ENCODE peak calls at places on chromosomes 4 and X, in eight cellular contexts. E is tibial nerve, B is esophagus squamous epithelium, F is IMR-90, V is HCT116, R is heart left ventricle, L is ovary, Q is GM12891. G is an unnamed sample.

GRCh38 chrX:48971325-48972213 is at the start of gene KCND1:
- DNase-seq in L (no peak), B (no peak), R (peak), E (peak), F (peak), V (no peak), Q (no peak), G (no peak)

GRCh38 chrX:136541294-136541693 is 9.3 kb downstream of the VGLL1 start:
- DNase-seq in Q (no peak), V (no peak), F (no peak), E (no peak), B (no peak), R (no peak), L (no peak), G (no peak)

GRCh38 chr4:182809417-182810102 is 107.6 kb downstream of the DCTD start:
- DNase-seq in L (no peak), V (peak), R (no peak), F (no peak), E (no peak), B (no peak), Q (no peak), G (peak)

GRCh38 chr4:177177446-177178160 is 132.1 kb upstream of the NEIL3 start:
- DNase-seq in L (no peak), R (no peak), Q (no peak), F (peak), V (no peak), E (no peak), B (no peak), G (no peak)

GRCh38 chr4:19455196-19455595 is 796.5 kb upstream of the SLIT2 start:
- DNase-seq in B (no peak), V (peak), F (no peak), E (no peak), L (no peak), R (no peak), Q (no peak), G (no peak)

GRCh38 chrX:13250831-13251612 is 68.8 kb downstream of the ATXN3L start:
- DNase-seq in V (no peak), Q (no peak), F (peak), E (no peak), L (peak), R (peak), B (no peak), G (no peak)

GRCh38 chr4:10184051-10184450 is 67.5 kb upstream of the WDR1 start:
- DNase-seq in F (peak), V (no peak), R (no peak), E (no peak), L (no peak), Q (no peak), B (no peak), G (no peak)

GRCh38 chr4:8210631-8211030 is 11.5 kb downstream of the SH3TC1 start:
- DNase-seq in R (no peak), Q (no peak), B (no peak), V (no peak), L (no peak), F (no peak), E (no peak), G (no peak)

GRCh38 chr4:119730644-119730995 is 102.0 kb upstream of the PDE5A start:
- DNase-seq in R (no peak), B (no peak), V (no peak), E (no peak), Q (no peak), F (peak), L (no peak), G (no peak)

GRCh38 chrX:39260965-39261364 is 459.7 kb downstream of the MID1IP1 start:
- DNase-seq in L (no peak), F (no peak), B (no peak), Q (no peak), E (no peak), R (no peak), V (no peak), G (no peak)

GRCh38 chrX:154349359-154349935 is 25.0 kb downstream of the FLNA start:
- DNase-seq in B (no peak), F (no peak), V (no peak), E (no peak), R (peak), Q (no peak), L (peak), G (no peak)

GRCh38 chr4:14167876-14168510 is 540.5 kb upstream of the BOD1L1 start:
- DNase-seq in R (no peak), B (no peak), L (no peak), E (no peak), V (no peak), Q (no peak), F (peak), G (no peak)

GRCh38 chrX:5957506-5957905 is 271.2 kb downstream of the NLGN4X start:
- DNase-seq in F (no peak), Q (no peak), L (no peak), E (no peak), B (no peak), R (no peak), V (no peak), G (no peak)

GRCh38 chr4:152680988-152681731 is 1.4 kb upstream of the TMEM154 start:
- DNase-seq in B (no peak), F (peak), E (no peak), R (no peak), Q (no peak), V (no peak), L (no peak), G (no peak)

GRCh38 chrX:70264784-70265183 is 3.4 kb upstream of the ARR3 start:
- DNase-seq in V (no peak), B (no peak), L (no peak), F (no peak), R (no peak), E (no peak), Q (no peak), G (no peak)

GRCh38 chrX:136847874-136848273 is 32.7 kb downstream of the RBMX start:
- DNase-seq in R (no peak), V (no peak), F (peak), B (no peak), E (no peak), Q (no peak), L (no peak), G (peak)

GRCh38 chr4:152991361-152991760 is 55.2 kb downstream of the FHDC1 start:
- DNase-seq in V (no peak), B (no peak), R (no peak), Q (no peak), L (no peak), E (no peak), F (no peak), G (peak)

GRCh38 chr4:93814722-93815121 is 13.8 kb upstream of the ATOH1 start:
- DNase-seq in R (peak), Q (no peak), F (no peak), B (no peak), E (no peak), L (no peak), V (no peak), G (no peak)

GRCh38 chrX:136779346-136779781 is 1.4 kb downstream of the ARHGEF6 start:
- DNase-seq in R (no peak), L (no peak), E (no peak), Q (no peak), V (no peak), F (no peak), B (no peak), G (peak)

GRCh38 chr4:38021751-38022150 is 61.6 kb downstream of the PTTG2 start:
- DNase-seq in R (no peak), E (no peak), V (no peak), Q (no peak), B (no peak), L (no peak), F (no peak), G (no peak)

GRCh38 chrX:1475881-1476280 is 23.2 kb upstream of the ASMTL start:
- DNase-seq in F (no peak), Q (no peak), R (no peak), B (no peak), E (no peak), L (no peak), V (no peak), G (no peak)

GRCh38 chr4:138055890-138056289 is 186.3 kb downstream of the SLC7A11 start:
- DNase-seq in Q (no peak), V (no peak), L (no peak), B (no peak), R (no peak), F (peak), E (no peak), G (no peak)

GRCh38 chr4:183175631-183176232 is 76.7 kb downstream of the WWC2 start:
- DNase-seq in F (peak), L (no peak), V (no peak), R (no peak), Q (no peak), E (no peak), B (no peak), G (no peak)

GRCh38 chr4:159060161-159060560 is 42.7 kb upstream of the RAPGEF2 start:
- DNase-seq in V (no peak), L (no peak), R (peak), F (no peak), B (no peak), Q (no peak), E (no peak), G (no peak)

GRCh38 chr4:140621161-140621560 is 52.4 kb upstream of the UCP1 start:
- DNase-seq in V (no peak), B (no peak), Q (no peak), F (no peak), E (no peak), R (no peak), L (no peak), G (no peak)

GRCh38 chr4:41026971-41027370 is 187.4 kb downstream of the APBB2 start:
- DNase-seq in Q (no peak), L (no peak), R (no peak), V (no peak), B (no peak), E (no peak), F (no peak), G (no peak)

GRCh38 chrX:30570505-30570904 is 7.1 kb downstream of the TASL start:
- DNase-seq in V (peak), B (no peak), E (no peak), R (no peak), Q (no peak), F (peak), L (no peak), G (peak)

GRCh38 chrX:46298821-46299220 is 246.4 kb downstream of the ZNF674 start:
- DNase-seq in V (no peak), F (peak), L (no peak), E (no peak), R (no peak), Q (no peak), B (no peak), G (no peak)

GRCh38 chrX:35340451-35340850 is 397.9 kb downstream of the FAM47B start:
- DNase-seq in B (no peak), Q (no peak), L (no peak), R (no peak), F (no peak), E (no peak), V (no peak), G (no peak)

GRCh38 chr4:2489841-2490552 is 21.1 kb downstream of the RNF4 start:
- DNase-seq in R (no peak), Q (no peak), E (no peak), F (no peak), L (no peak), B (no peak), V (no peak), G (no peak)

GRCh38 chr4:142696334-142697122 is 149.6 kb downstream of the INPP4B start:
- DNase-seq in V (no peak), Q (no peak), R (no peak), F (no peak), L (no peak), B (no peak), E (no peak), G (no peak)

GRCh38 chr4:101347557-101348366 is 436 bp upstream of the PPP3CA start:
- DNase-seq in Q (peak), V (peak), E (peak), B (peak), L (peak), F (peak), R (peak), G (peak)
- TF ChIP-seq POLR2A in Q (no peak), V (peak), E (peak), B (peak), L (peak), F (peak), R (peak), G (peak)

DNA sequence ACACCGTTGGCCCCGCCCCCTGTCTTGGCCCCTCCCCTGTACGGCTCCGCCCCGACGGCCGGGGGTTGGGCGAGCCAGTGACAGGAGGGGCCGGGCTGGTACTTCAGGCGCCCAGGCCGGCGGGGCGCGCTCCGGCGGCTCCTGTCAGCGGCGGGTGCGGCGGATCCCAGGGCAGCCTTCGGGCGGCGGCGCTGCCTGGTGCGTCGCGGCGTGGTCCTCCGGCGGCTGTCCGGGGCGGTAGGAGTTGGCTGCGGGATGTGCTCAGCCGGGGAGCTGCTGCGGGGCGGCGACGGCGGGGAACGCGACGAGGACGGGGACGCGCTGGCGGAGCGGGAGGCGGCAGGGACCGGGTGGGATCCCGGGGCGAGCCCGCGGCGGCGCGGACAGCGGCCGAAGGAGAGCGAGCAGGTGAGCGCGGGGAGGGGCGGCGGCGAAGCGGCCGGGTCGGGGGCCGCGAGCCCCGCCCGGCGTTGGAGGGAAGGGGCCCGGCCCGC is at the start of gene FAM241A:
- DNase-seq in F (peak), Q (peak), B (peak), L (peak), E (peak), V (peak), R (peak), G (peak)
- TF ChIP-seq POLR2A in F (peak), Q (peak), B (no peak), L (peak), E (peak), V (peak), R (peak), G (peak)

DNA sequence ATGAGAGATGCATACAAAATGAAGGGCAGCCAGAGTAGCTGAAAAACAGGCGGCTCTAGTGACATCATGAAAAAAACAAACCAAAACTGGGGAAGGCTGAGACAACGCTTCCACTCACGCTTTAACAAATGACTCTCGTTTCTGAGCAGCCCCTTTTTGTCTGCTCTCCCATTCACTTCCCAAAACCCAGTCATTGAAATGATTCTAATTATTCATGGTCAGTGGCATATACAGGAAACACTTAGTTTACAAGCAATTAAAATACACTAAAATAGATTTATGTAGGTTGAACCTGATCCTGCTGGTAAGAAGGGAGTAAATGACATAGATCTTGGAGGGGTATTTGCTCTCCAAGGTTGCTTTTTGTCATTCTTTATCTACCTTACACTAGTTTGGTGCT is 61.0 kb upstream of the CITED1 start:
- DNase-seq in F (no peak), B (no peak), R (no peak), E (no peak), V (no peak), Q (no peak), L (no peak), G (no peak)
- TF ChIP-seq POLR2A in F (no peak), B (no peak), R (no peak), E (no peak), V (no peak), Q (no peak), L (no peak), G (no peak)

GRCh38 chr4:6709230-6710114 is at the start of gene MRFAP1L1:
- DNase-seq in Q (peak), F (peak), B (peak), V (peak), R (peak), L (peak), E (peak), G (peak)
- TF ChIP-seq POLR2A in Q (peak), F (peak), B (no peak), V (peak), R (peak), L (peak), E (no peak), G (peak)

GRCh38 chrX:85288992-85289723 is 45.4 kb downstream of the ZNF711 start:
- DNase-seq in E (no peak), L (no peak), V (no peak), F (no peak), B (no peak), Q (no peak), R (no peak), G (no peak)
- TF ChIP-seq POLR2A in E (no peak), L (no peak), V (no peak), F (no peak), B (no peak), Q (no peak), R (no peak), G (no peak)

DNA sequence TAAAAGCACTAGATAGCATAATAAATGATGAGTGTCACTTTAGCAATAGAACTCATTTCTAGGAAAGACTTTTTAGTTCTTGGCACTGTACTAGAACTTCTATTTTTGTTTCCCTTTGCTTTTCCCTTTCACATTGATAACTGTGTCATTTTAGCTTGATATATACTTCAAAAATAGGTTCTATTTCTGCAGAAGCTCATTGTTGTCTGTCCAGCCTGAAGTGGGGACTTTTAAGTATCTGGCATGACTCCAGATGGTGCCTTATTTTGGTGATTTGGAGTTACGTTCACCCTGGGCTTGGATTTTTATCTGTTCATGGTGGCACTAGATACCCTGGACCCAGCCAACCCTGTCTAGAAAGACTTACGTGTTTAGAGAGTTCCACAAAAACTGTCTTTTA is 3.4 kb downstream of the ABHD18 start:
- DNase-seq in E (no peak), L (no peak), V (no peak), Q (no peak), B (no peak), F (no peak), R (no peak), G (peak)
- TF ChIP-seq POLR2A in E (no peak), L (no peak), V (no peak), Q (no peak), B (no peak), F (no peak), R (no peak), G (no peak)

DNA sequence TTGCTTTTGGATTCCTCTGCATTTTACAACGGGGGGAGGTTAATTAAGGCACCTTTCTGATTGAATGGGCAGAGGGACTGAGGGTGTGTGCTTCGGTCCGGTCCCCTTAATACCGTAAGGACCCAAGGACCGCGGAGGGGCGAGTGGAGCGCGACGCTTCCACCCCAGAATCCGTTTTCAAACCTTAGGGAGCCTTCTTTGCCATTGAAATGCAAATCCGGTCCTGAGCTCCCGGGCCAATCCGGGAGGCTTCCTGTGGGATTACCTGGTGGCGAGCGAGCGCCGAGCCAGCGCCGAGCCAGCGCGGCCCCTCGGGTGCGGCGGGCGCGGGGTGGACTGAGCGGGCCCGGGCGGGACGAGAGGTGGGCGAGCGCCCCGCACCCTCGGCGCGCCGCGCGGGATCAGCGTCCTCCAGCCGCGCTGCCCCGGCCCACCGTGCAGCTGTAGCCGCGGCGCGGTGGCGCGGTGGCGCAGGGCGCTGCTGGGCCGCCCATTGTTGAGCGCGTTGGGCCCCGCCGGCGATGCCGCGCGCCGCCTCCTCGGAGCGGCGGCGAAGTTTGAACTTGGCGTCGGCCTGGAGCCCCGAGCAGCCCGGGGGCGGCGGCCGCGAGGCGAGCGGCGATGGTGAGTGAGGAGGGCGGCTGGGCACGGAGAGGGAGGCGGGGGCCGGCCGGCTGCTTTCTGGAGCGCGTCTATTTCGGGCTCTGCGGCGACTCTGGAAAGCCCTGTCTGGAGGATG is 208.7 kb downstream of the SOWAHB start:
- DNase-seq in V (peak), B (no peak), Q (peak), R (peak), L (peak), E (no peak), F (peak), G (peak)
- TF ChIP-seq POLR2A in V (no peak), B (no peak), Q (no peak), R (no peak), L (no peak), E (no peak), F (peak), G (no peak)